ENCODE peak calls at places on chromosomes 16 and 17, in five cellular contexts. One of them, this sample, is unnamed.

GRCh38 chr16:67155305-67156145 is 4.2 kb downstream of the TRADD start:
- DNase-seq in T1000: peak; percentile 44
- DNase-seq in hippocampal formation: peak; percentile 45
- DNase-seq in C1 segment of cervical spinal cord: peak; percentile 43
- DNase-seq in stimulated activated CD8-positive, alpha-beta memory T cell treated with anti-CD3 and anti-CD28 coated beads, Interleukin-2, amount 100 ng/mL, for 1 hour: peak; percentile 52
- DNase-seq in this sample: peak; percentile 66

GRCh38 chr16:3677994-3678393 is 23.5 kb downstream of the DNASE1 start:
- DNase-seq in T1000: no peak
- DNase-seq in hippocampal formation: no peak
- DNase-seq in C1 segment of cervical spinal cord: no peak
- DNase-seq in stimulated activated CD8-positive, alpha-beta memory T cell treated with anti-CD3 and anti-CD28 coated beads, Interleukin-2, amount 100 ng/mL, for 1 hour: no peak
- DNase-seq in this sample: no peak

GRCh38 chr16:2860826-2861567 is 3.0 kb upstream of the PRSS22 start:
- DNase-seq in T1000: no peak
- DNase-seq in hippocampal formation: no peak
- DNase-seq in C1 segment of cervical spinal cord: no peak
- DNase-seq in stimulated activated CD8-positive, alpha-beta memory T cell treated with anti-CD3 and anti-CD28 coated beads, Interleukin-2, amount 100 ng/mL, for 1 hour: no peak
- DNase-seq in this sample: no peak

GRCh38 chr16:23999663-24000062 is 163.9 kb downstream of the PRKCB start:
- DNase-seq in T1000: no peak
- DNase-seq in hippocampal formation: no peak
- DNase-seq in C1 segment of cervical spinal cord: peak; percentile 66
- DNase-seq in stimulated activated CD8-positive, alpha-beta memory T cell treated with anti-CD3 and anti-CD28 coated beads, Interleukin-2, amount 100 ng/mL, for 1 hour: no peak
- DNase-seq in this sample: no peak

GRCh38 chr17:6507535-6507934 is 48.8 kb downstream of the PITPNM3 start:
- DNase-seq in T1000: no peak
- DNase-seq in hippocampal formation: no peak
- DNase-seq in C1 segment of cervical spinal cord: no peak
- DNase-seq in stimulated activated CD8-positive, alpha-beta memory T cell treated with anti-CD3 and anti-CD28 coated beads, Interleukin-2, amount 100 ng/mL, for 1 hour: no peak
- DNase-seq in this sample: no peak

GRCh38 chr17:40373324-40373723 is 8.8 kb upstream of the GJD3 start:
- DNase-seq in T1000: no peak
- DNase-seq in hippocampal formation: no peak
- DNase-seq in C1 segment of cervical spinal cord: no peak
- DNase-seq in stimulated activated CD8-positive, alpha-beta memory T cell treated with anti-CD3 and anti-CD28 coated beads, Interleukin-2, amount 100 ng/mL, for 1 hour: no peak
- DNase-seq in this sample: no peak

GRCh38 chr17:50783193-50783660 is 15.9 kb upstream of the ANKRD40CL start:
- DNase-seq in T1000: peak; percentile 72
- DNase-seq in hippocampal formation: peak; percentile 64
- DNase-seq in C1 segment of cervical spinal cord: peak; percentile 77
- DNase-seq in stimulated activated CD8-positive, alpha-beta memory T cell treated with anti-CD3 and anti-CD28 coated beads, Interleukin-2, amount 100 ng/mL, for 1 hour: peak; percentile 56
- DNase-seq in this sample: peak; percentile 44

GRCh38 chr16:20849587-20850390 is 43.5 kb downstream of the REXO5 start:
- DNase-seq in T1000: peak; percentile 51
- DNase-seq in hippocampal formation: peak; percentile 34
- DNase-seq in C1 segment of cervical spinal cord: peak; percentile 24
- DNase-seq in stimulated activated CD8-positive, alpha-beta memory T cell treated with anti-CD3 and anti-CD28 coated beads, Interleukin-2, amount 100 ng/mL, for 1 hour: peak; percentile 39
- DNase-seq in this sample: no peak

GRCh38 chr16:55021595-55022475 is 91.2 kb downstream of the IRX5 start:
- DNase-seq in T1000: no peak
- DNase-seq in hippocampal formation: no peak
- DNase-seq in C1 segment of cervical spinal cord: no peak
- DNase-seq in stimulated activated CD8-positive, alpha-beta memory T cell treated with anti-CD3 and anti-CD28 coated beads, Interleukin-2, amount 100 ng/mL, for 1 hour: no peak
- DNase-seq in this sample: no peak

GRCh38 chr16:89690392-89690901 is 4.0 kb downstream of the CDK10 start:
- DNase-seq in T1000: no peak
- DNase-seq in hippocampal formation: no peak
- DNase-seq in C1 segment of cervical spinal cord: no peak
- DNase-seq in stimulated activated CD8-positive, alpha-beta memory T cell treated with anti-CD3 and anti-CD28 coated beads, Interleukin-2, amount 100 ng/mL, for 1 hour: no peak
- DNase-seq in this sample: no peak

GRCh38 chr17:13002761-13003453 is 14.9 kb downstream of the ELAC2 start:
- DNase-seq in T1000: peak; percentile 60
- DNase-seq in hippocampal formation: peak; percentile 50
- DNase-seq in C1 segment of cervical spinal cord: peak; percentile 77
- DNase-seq in stimulated activated CD8-positive, alpha-beta memory T cell treated with anti-CD3 and anti-CD28 coated beads, Interleukin-2, amount 100 ng/mL, for 1 hour: no peak
- DNase-seq in this sample: no peak

GRCh38 chr16:26605872-26606271 is 460.9 kb upstream of the C16orf82 start:
- DNase-seq in T1000: no peak
- DNase-seq in hippocampal formation: no peak
- DNase-seq in C1 segment of cervical spinal cord: no peak
- DNase-seq in stimulated activated CD8-positive, alpha-beta memory T cell treated with anti-CD3 and anti-CD28 coated beads, Interleukin-2, amount 100 ng/mL, for 1 hour: no peak
- DNase-seq in this sample: no peak

GRCh38 chr16:11089504-11090124 is 145.2 kb downstream of the CLEC16A start:
- DNase-seq in T1000: no peak
- DNase-seq in hippocampal formation: no peak
- DNase-seq in C1 segment of cervical spinal cord: peak; percentile 64
- DNase-seq in stimulated activated CD8-positive, alpha-beta memory T cell treated with anti-CD3 and anti-CD28 coated beads, Interleukin-2, amount 100 ng/mL, for 1 hour: no peak
- DNase-seq in this sample: no peak

GRCh38 chr16:67111951-67112444 is 2.3 kb downstream of the PHAF1 start:
- DNase-seq in T1000: no peak
- DNase-seq in hippocampal formation: no peak
- DNase-seq in C1 segment of cervical spinal cord: no peak
- DNase-seq in stimulated activated CD8-positive, alpha-beta memory T cell treated with anti-CD3 and anti-CD28 coated beads, Interleukin-2, amount 100 ng/mL, for 1 hour: no peak
- DNase-seq in this sample: no peak

GRCh38 chr16:80285089-80285488 is 255.7 kb upstream of the DYNLRB2 start:
- DNase-seq in T1000: peak; percentile 11
- DNase-seq in hippocampal formation: no peak
- DNase-seq in C1 segment of cervical spinal cord: no peak
- DNase-seq in stimulated activated CD8-positive, alpha-beta memory T cell treated with anti-CD3 and anti-CD28 coated beads, Interleukin-2, amount 100 ng/mL, for 1 hour: no peak
- DNase-seq in this sample: no peak

GRCh38 chr17:49216953-49217650 is 6.6 kb downstream of the ABI3 start:
- DNase-seq in T1000: no peak
- DNase-seq in hippocampal formation: no peak
- DNase-seq in C1 segment of cervical spinal cord: no peak
- DNase-seq in stimulated activated CD8-positive, alpha-beta memory T cell treated with anti-CD3 and anti-CD28 coated beads, Interleukin-2, amount 100 ng/mL, for 1 hour: no peak
- DNase-seq in this sample: no peak

GRCh38 chr16:1258218-1258587 is 2.3 kb downstream of the TPSD1 start:
- DNase-seq in T1000: no peak
- DNase-seq in hippocampal formation: no peak
- DNase-seq in C1 segment of cervical spinal cord: no peak
- DNase-seq in stimulated activated CD8-positive, alpha-beta memory T cell treated with anti-CD3 and anti-CD28 coated beads, Interleukin-2, amount 100 ng/mL, for 1 hour: no peak
- DNase-seq in this sample: no peak

GRCh38 chr16:83961591-83961990 is 6.5 kb upstream of the NECAB2 start:
- DNase-seq in T1000: no peak
- DNase-seq in hippocampal formation: no peak
- DNase-seq in C1 segment of cervical spinal cord: no peak
- DNase-seq in stimulated activated CD8-positive, alpha-beta memory T cell treated with anti-CD3 and anti-CD28 coated beads, Interleukin-2, amount 100 ng/mL, for 1 hour: no peak
- DNase-seq in this sample: no peak

GRCh38 chr16:74775255-74775654 is 635 bp upstream of the FA2H start:
- DNase-seq in T1000: no peak
- DNase-seq in hippocampal formation: no peak
- DNase-seq in C1 segment of cervical spinal cord: no peak
- DNase-seq in stimulated activated CD8-positive, alpha-beta memory T cell treated with anti-CD3 and anti-CD28 coated beads, Interleukin-2, amount 100 ng/mL, for 1 hour: no peak
- DNase-seq in this sample: no peak

GRCh38 chr17:19746517-19746916 is 1.6 kb downstream of the ALDH3A1 start:
- DNase-seq in T1000: no peak
- DNase-seq in hippocampal formation: no peak
- DNase-seq in C1 segment of cervical spinal cord: no peak
- DNase-seq in stimulated activated CD8-positive, alpha-beta memory T cell treated with anti-CD3 and anti-CD28 coated beads, Interleukin-2, amount 100 ng/mL, for 1 hour: no peak
- DNase-seq in this sample: no peak

GRCh38 chr17:66426397-66427033 is 124.1 kb downstream of the PRKCA start:
- DNase-seq in T1000: no peak
- DNase-seq in hippocampal formation: no peak
- DNase-seq in C1 segment of cervical spinal cord: no peak
- DNase-seq in stimulated activated CD8-positive, alpha-beta memory T cell treated with anti-CD3 and anti-CD28 coated beads, Interleukin-2, amount 100 ng/mL, for 1 hour: peak; percentile 1
- DNase-seq in this sample: no peak

GRCh38 chr16:48613061-48613957 is 3.3 kb upstream of the N4BP1 start:
- DNase-seq in T1000: no peak
- DNase-seq in hippocampal formation: no peak
- DNase-seq in C1 segment of cervical spinal cord: no peak
- DNase-seq in stimulated activated CD8-positive, alpha-beta memory T cell treated with anti-CD3 and anti-CD28 coated beads, Interleukin-2, amount 100 ng/mL, for 1 hour: no peak
- DNase-seq in this sample: no peak

This sample was measured in activated gamma-delta T cell.